ENCODE peak calls at places on chromosomes 2 and 18, in five cellular contexts. M is tibial artery, Y is mesothelial cell of epicardium, L is GM12865, B is type B pancreatic cell. U is an unnamed sample.

GRCh38 chr2:152740743-152741328 is 22.4 kb downstream of the ARL6IP6 start:
- DNase-seq in L (peak; percentile 62), M (no peak), Y (no peak), B (no peak), U (no peak)

GRCh38 chr2:235343869-235344268 is 150.0 kb upstream of the AGAP1 start:
- DNase-seq in L (no peak), Y (no peak), B (no peak), M (no peak), U (no peak)

GRCh38 chr2:44087714-44088092 is 81.0 kb upstream of the PPM1B start:
- DNase-seq in M (no peak), B (no peak), Y (no peak), L (no peak), U (no peak)

GRCh38 chr18:79542213-79542612 is 137.4 kb upstream of the CTDP1 start:
- DNase-seq in M (no peak), Y (no peak), B (no peak), L (no peak), U (no peak)

GRCh38 chr18:13410471-13410870 is 191.9 kb downstream of the LDLRAD4 start:
- DNase-seq in B (no peak), L (no peak), Y (no peak), M (no peak), U (no peak)

GRCh38 chr18:7743256-7743655 is 176.1 kb downstream of the PTPRM start:
- DNase-seq in Y (no peak), M (no peak), L (no peak), B (no peak), U (no peak)

GRCh38 chr2:43812947-43813346 is 25.7 kb downstream of the ABCG5 start:
- DNase-seq in L (no peak), Y (no peak), B (no peak), M (no peak), U (no peak)

GRCh38 chr2:200253631-200254030 is 52.9 kb upstream of the SPATS2L start:
- DNase-seq in L (no peak), Y (no peak), B (no peak), M (no peak), U (no peak)

GRCh38 chr2:58834404-58834803 is 593.3 kb upstream of the FANCL start:
- DNase-seq in Y (peak; percentile 22), M (no peak), B (no peak), L (peak; percentile 17), U (no peak)

GRCh38 chr2:100321181-100321880 is 970 bp downstream of the LONRF2 start:
- DNase-seq in L (no peak), M (no peak), Y (peak; percentile 25), B (peak; percentile 76), U (no peak)
- TF ChIP-seq CTCF in L (no peak), M (peak; percentile 28), Y (no peak), B (peak; percentile 63), U (no peak)

DNA sequence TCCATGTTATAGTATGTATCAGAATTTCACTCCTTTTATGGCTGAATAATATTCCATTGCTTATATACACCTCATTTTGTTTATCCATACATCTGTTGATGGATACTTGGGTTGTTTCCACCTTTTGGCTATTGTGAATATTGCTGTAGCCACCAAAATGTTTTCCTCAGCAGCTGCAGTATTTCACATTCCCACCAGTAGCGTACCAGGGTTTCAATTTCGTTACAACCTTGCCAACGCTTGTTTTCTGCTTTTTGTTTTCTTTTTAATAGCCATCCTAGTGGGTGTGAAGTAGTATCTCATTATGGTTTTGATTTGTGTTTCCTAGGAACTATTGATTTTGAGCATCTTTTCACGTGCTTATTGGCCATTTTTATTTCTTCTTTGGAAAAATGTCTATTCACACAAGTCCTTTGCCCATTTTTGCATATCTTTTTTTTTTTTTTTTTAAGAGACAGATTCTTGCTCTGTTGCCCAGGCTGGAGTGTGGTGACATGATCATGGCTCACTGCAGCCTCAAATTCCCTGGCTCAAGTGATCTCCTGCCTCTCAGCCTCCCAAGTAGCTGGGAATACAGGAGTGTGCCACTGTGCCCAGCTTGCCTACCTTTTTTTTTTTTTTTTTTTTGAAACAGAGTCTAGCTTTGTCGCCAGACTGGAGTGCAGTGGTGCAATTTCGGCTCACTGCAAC is 14.2 kb downstream of the UBXN2A start:
- DNase-seq in L (peak; percentile 41), Y (no peak), B (no peak), M (no peak), U (no peak)
- TF ChIP-seq CTCF in L (peak; percentile 11), Y (no peak), B (no peak), M (no peak), U (no peak)

GRCh38 chr18:71374294-71374693 is 1085.4 kb downstream of the SOCS6 start:
- DNase-seq in B (no peak), Y (no peak), L (no peak), M (no peak), U (no peak)
- TF ChIP-seq CTCF in B (no peak), Y (no peak), L (no peak), M (no peak), U (peak; percentile 2)

GRCh38 chr18:35939166-35939565 is 33.3 kb upstream of the RMP24 start:
- DNase-seq in Y (no peak), B (no peak), L (no peak), M (no peak), U (no peak)
- TF ChIP-seq CTCF in Y (no peak), B (no peak), L (no peak), M (no peak), U (no peak)

DNA sequence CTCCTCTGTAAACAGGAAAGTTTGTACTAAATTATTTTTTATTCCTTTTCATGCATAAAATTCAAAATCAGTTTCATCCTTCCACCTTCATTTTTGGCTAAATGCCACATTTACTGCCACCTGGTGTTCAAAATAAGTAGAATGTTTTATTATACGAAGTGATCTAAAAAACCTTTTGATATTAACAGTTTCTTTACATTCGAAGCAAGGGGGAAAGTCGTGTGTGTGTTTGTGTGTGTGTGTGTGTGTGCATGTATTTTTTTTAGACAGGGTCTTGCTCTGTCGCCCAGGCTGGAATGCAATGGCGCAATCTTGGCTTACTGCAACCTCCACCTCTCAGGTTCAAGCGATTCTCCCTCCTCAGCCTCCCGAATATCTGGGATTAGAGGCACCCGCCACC is 9.0 kb upstream of the SCN9A start:
- DNase-seq in M (no peak), Y (no peak), L (peak; percentile 4), B (no peak), U (no peak)
- TF ChIP-seq CTCF in M (peak; percentile 38), Y (peak; percentile 79), L (peak; percentile 12), B (peak; percentile 76), U (peak; percentile 61)

DNA sequence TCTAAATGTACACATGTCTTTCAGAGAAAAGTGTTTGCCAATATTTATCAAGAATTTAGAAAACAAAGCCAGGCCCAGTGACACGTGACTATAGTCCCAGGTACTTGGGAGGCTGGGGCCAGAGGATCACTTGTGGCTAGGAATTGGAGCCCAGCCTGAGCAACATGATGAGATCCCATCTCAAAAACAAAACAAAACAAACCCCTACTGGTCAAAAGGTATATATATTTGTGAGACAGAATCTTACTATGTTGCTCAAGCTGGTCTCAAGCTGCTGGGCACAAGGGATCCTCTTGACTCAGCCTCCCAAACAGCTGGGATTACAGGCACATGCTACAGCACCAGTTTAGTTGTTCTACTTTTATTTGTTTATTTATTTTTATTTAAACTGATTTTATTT is 79.2 kb downstream of the ZDBF2 start:
- DNase-seq in L (peak; percentile 35), B (no peak), M (no peak), Y (no peak), U (no peak)
- TF ChIP-seq CTCF in L (peak; percentile 4), B (peak; percentile 46), M (no peak), Y (peak; percentile 40), U (no peak)

DNA sequence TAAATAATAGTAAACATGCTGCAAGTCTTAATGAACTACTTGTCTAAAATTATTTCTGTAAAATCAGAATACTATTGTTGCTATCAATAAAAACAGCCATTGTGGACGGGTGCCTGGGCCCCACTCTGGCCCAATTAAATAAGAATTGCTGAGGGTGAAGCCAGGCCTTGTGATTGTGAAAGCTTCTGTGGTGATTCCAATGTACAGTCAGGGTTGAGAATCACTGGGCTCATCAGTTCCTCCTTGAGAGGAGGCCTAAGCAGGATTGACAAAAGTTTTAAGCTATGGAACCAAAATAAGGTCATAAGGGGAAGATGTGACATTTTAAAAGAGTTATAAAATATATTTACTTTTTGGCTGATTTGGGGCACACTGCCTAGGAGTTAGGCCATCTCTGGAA is 14.3 kb upstream of the MYO3B start:
- DNase-seq in M (no peak), B (no peak), L (no peak), Y (no peak), U (no peak)
- TF ChIP-seq CTCF in M (no peak), B (no peak), L (no peak), Y (no peak), U (no peak)

DNA sequence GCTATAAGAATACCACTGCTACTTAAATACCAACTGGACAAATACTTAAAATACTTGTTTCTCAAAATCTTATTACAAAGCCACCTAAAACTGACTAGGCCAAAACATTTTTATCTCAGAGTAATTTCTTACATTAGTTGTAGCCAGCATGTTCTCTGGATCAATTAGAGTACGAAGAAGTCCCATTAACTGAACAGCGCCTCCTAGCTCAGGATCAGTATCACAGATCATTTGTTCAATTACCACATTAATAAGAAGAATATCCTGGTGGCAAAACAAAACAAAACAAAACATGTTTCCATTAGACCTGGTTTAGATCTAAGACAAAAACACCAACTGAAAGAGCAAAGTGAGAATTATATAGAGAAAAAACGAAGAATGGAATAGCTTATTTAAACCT is 36.0 kb downstream of the PPP4R3B start:
- DNase-seq in Y (no peak), L (no peak), B (no peak), M (no peak), U (no peak)
- TF ChIP-seq CTCF in Y (no peak), L (peak; percentile 9), B (peak; percentile 58), M (no peak), U (peak; percentile 21)

DNA sequence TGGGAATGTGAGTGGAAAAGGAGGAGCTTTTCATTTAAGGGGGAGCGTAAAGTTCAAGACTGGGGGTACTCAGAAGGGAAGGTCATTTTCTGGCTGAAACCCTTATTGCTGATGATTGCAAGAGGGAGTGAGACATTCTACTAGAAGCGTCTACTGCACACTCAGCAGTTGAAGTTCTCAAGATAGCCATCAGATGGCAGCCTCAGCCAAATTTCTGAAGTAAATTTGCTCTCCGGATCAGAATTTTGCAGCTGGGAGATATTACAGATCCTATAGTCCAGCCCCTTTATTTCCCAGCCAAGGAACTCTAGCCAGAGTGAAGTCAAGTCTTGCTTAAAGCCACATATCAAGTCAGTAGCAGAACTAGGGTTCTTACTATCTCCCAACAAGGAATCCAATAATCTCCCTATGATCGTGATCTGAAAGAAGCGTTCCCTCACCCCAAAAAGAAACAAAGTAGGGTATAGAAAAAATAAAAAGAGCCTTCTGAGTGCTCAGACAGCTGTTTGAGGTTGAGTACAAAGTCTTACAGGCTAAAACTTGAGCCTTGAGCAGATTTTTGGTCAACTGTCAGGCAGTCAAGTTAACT is 24.0 kb downstream of the RAX start:
- DNase-seq in M (no peak), L (peak; percentile 62), B (no peak), Y (no peak), U (peak; percentile 82)
- TF ChIP-seq CTCF in M (peak; percentile 68), L (peak; percentile 70), B (peak; percentile 87), Y (peak; percentile 66), U (peak; percentile 73)